ENCODE peak calls at places on chromosomes 5 and 9, in seven cellular contexts. B is SK-N-SH; N is pancreas; T is HCT116; D is effector CD4-positive, alpha-beta T cell; H is stimulated activated CD4-positive, alpha-beta T cell treated with anti-CD3 and anti-CD28 coated beads, Interleukin-1b, Interleukin-23, amount 100 ng/mL, for 4 hours; M is HepG2. J is an unnamed sample.

GRCh38 chr9:127035423-127035822 is 87.0 kb downstream of the ANGPTL2 start:
- DNase-seq in B (no peak), N (no peak), T (no peak), D (no peak), H (no peak), M (no peak), J (no peak)

GRCh38 chr9:33329117-33329563 is 38.8 kb downstream of the NFX1 start:
- DNase-seq in B (no peak), N (peak), T (no peak), D (no peak), H (no peak), M (no peak), J (peak)

GRCh38 chr5:124538931-124539330 is 207.5 kb downstream of the ZNF608 start:
- DNase-seq in B (no peak), N (no peak), T (no peak), D (no peak), H (no peak), M (no peak), J (no peak)

GRCh38 chr5:158977642-158978041 is 122.1 kb downstream of the EBF1 start:
- DNase-seq in B (no peak), N (no peak), T (no peak), D (no peak), H (no peak), M (no peak), J (no peak)

GRCh38 chr5:163312598-163312997 is 124.8 kb upstream of the CCNG1 start:
- DNase-seq in B (no peak), N (no peak), T (no peak), D (no peak), H (no peak), M (no peak), J (no peak)

GRCh38 chr5:123035950-123036390 is 555 bp downstream of the PPIC start:
- DNase-seq in B (peak), N (peak), T (peak), D (no peak), H (no peak), M (peak), J (no peak)

GRCh38 chr9:106583751-106584150 is 279.2 kb upstream of the ZNF462 start:
- DNase-seq in B (no peak), N (no peak), T (no peak), D (no peak), H (no peak), M (no peak), J (no peak)

GRCh38 chr9:106945727-106946690 is 83.0 kb downstream of the ZNF462 start:
- DNase-seq in B (no peak), N (no peak), T (no peak), D (no peak), H (no peak), M (no peak), J (no peak)

GRCh38 chr9:123548749-123549545 is 192.9 kb downstream of the CRB2 start:
- DNase-seq in B (no peak), N (no peak), T (no peak), D (no peak), H (peak), M (no peak), J (no peak)

GRCh38 chr5:8184455-8185063 is 315.6 kb downstream of the MTRR start:
- DNase-seq in B (peak), N (peak), T (no peak), D (peak), H (no peak), M (peak), J (peak)

GRCh38 chr5:101785090-101785489 is 511.0 kb downstream of the SLCO4C1 start:
- DNase-seq in B (no peak), N (no peak), T (no peak), D (no peak), H (no peak), M (no peak), J (no peak)

GRCh38 chr9:136723989-136724388 is 11.6 kb downstream of the DIPK1B start:
- DNase-seq in B (no peak), N (no peak), T (no peak), D (no peak), H (no peak), M (no peak), J (no peak)

GRCh38 chr9:95511952-95512750 is 4.6 kb downstream of the PTCH1 start:
- DNase-seq in B (peak), N (no peak), T (no peak), D (no peak), H (no peak), M (no peak), J (no peak)

GRCh38 chr9:93203713-93204469 is 20.0 kb downstream of the WNK2 start:
- DNase-seq in B (no peak), N (no peak), T (no peak), D (no peak), H (no peak), M (no peak), J (no peak)

GRCh38 chr5:115450741-115451140 is 93.8 kb downstream of the FEM1C start:
- DNase-seq in B (no peak), N (no peak), T (no peak), D (no peak), H (no peak), M (no peak), J (no peak)

GRCh38 chr5:74021090-74021489 is 395.1 kb downstream of the ARHGEF28 start:
- DNase-seq in B (no peak), N (no peak), T (no peak), D (no peak), H (no peak), M (no peak), J (no peak)

GRCh38 chr5:103475629-103476240 is 86.9 kb downstream of the NUDT12 start:
- DNase-seq in B (peak), N (no peak), T (peak), D (no peak), H (no peak), M (peak), J (peak)

GRCh38 chr9:69085523-69086283 is 50.2 kb downstream of the FXN start:
- DNase-seq in B (no peak), N (no peak), T (no peak), D (no peak), H (no peak), M (peak), J (no peak)

GRCh38 chr9:105401651-105402050 is 46.2 kb upstream of the FSD1L start:
- DNase-seq in B (no peak), N (no peak), T (no peak), D (no peak), H (no peak), M (no peak), J (no peak)

GRCh38 chr9:123929177-123929869 is 603 bp downstream of the DENND1A start:
- DNase-seq in B (no peak), N (peak), T (no peak), D (no peak), H (no peak), M (peak), J (no peak)

GRCh38 chr5:158882236-158882635 is 217.5 kb downstream of the EBF1 start:
- DNase-seq in B (no peak), N (no peak), T (no peak), D (no peak), H (no peak), M (no peak), J (no peak)

GRCh38 chr5:40754381-40755092 is 1.2 kb downstream of the TTC33 start:
- DNase-seq in B (no peak), N (no peak), T (no peak), D (no peak), H (no peak), M (no peak), J (no peak)

GRCh38 chr9:79213417-79214125 is 358.2 kb upstream of the TLE4 start:
- DNase-seq in B (no peak), N (no peak), T (no peak), D (no peak), H (no peak), M (no peak), J (no peak)

GRCh38 chr9:129291041-129291501 is 113.0 kb upstream of the IER5L start:
- DNase-seq in B (no peak), N (no peak), T (no peak), D (no peak), H (no peak), M (no peak), J (no peak)

GRCh38 chr9:16579872-16580432 is 290.5 kb downstream of the BNC2 start:
- DNase-seq in B (no peak), N (no peak), T (no peak), D (no peak), H (no peak), M (no peak), J (no peak)

GRCh38 chr9:21331676-21332402 is 3.4 kb downstream of the KLHL9 start:
- DNase-seq in B (peak), N (no peak), T (no peak), D (no peak), H (no peak), M (no peak), J (no peak)

GRCh38 chr5:143106175-143106574 is 297.3 kb downstream of the NR3C1 start:
- DNase-seq in B (peak), N (peak), T (no peak), D (no peak), H (no peak), M (peak), J (peak)

GRCh38 chr9:75161116-75161857 is 73.0 kb downstream of the OSTF1 start:
- DNase-seq in B (no peak), N (no peak), T (no peak), D (no peak), H (no peak), M (no peak), J (no peak)

GRCh38 chr9:14158911-14159310 is 155.0 kb downstream of the NFIB start:
- DNase-seq in B (no peak), N (no peak), T (no peak), D (no peak), H (no peak), M (no peak), J (no peak)

J was measured in Panc1.